ENCODE peak calls at places on chromosomes 12 and 14, in nine cellular contexts. F is GM23338, V is stomach, O is upper lobe of left lung, D is SJSA1, W is hepatocyte, B is neural progenitor cell, A is BE2C, J is astrocyte. G is an unnamed sample.

GRCh38 chr14:20262642-20263128 is 23.6 kb downstream of the OR11H4 start:
- DNase-seq in F (peak; percentile 54), V (no peak), O (no peak), D (no peak), W (no peak), B (no peak), A (peak; percentile 43), J (peak; percentile 0), G (no peak)

GRCh38 chr14:89221109-89221508 is 195.9 kb downstream of the FOXN3 start:
- DNase-seq in F (no peak), V (no peak), O (no peak), D (no peak), W (no peak), B (no peak), A (no peak), J (peak; percentile 82), G (no peak)

GRCh38 chr14:72462041-72462440 is 431.9 kb downstream of the DPF3 start:
- DNase-seq in F (no peak), V (no peak), O (no peak), D (no peak), W (no peak), B (no peak), A (no peak), J (no peak), G (no peak)

GRCh38 chr14:33563492-33563891 is 387.4 kb downstream of the EGLN3 start:
- DNase-seq in F (no peak), V (no peak), O (no peak), D (no peak), W (no peak), B (no peak), A (no peak), J (peak; percentile 37), G (no peak)

GRCh38 chr12:118164798-118165486 is 29.0 kb downstream of the PEBP1 start:
- DNase-seq in F (peak; percentile 83), V (no peak), O (peak; percentile 39), D (peak; percentile 8), W (peak; percentile 63), B (peak; percentile 67), A (peak; percentile 37), J (no peak), G (peak; percentile 49)

GRCh38 chr12:28424965-28425364 is 234.7 kb downstream of the CCDC91 start:
- DNase-seq in F (no peak), V (peak; percentile 41), O (peak; percentile 26), D (peak; percentile 63), W (peak; percentile 5), B (peak; percentile 1), A (no peak), J (peak; percentile 91), G (no peak)

GRCh38 chr14:101502761-101503392 is 58.4 kb upstream of the DIO3 start:
- DNase-seq in F (no peak), V (peak; percentile 19), O (peak; percentile 12), D (no peak), W (no peak), B (no peak), A (no peak), J (no peak), G (no peak)

GRCh38 chr14:51545396-51545795 is 106.3 kb upstream of the FRMD6 start:
- DNase-seq in F (no peak), V (no peak), O (no peak), D (peak; percentile 44), W (no peak), B (no peak), A (no peak), J (peak; percentile 41), G (peak; percentile 84)

GRCh38 chr14:100237735-100238418 is 1.1 kb upstream of the YY1 start:
- DNase-seq in F (peak; percentile 83), V (peak; percentile 52), O (peak; percentile 68), D (peak; percentile 41), W (peak; percentile 73), B (peak; percentile 84), A (peak; percentile 64), J (no peak), G (peak; percentile 44)

GRCh38 chr12:102350070-102350469 is 130.3 kb downstream of the IGF1 start:
- DNase-seq in F (no peak), V (no peak), O (no peak), D (no peak), W (no peak), B (no peak), A (no peak), J (no peak), G (no peak)

DNA sequence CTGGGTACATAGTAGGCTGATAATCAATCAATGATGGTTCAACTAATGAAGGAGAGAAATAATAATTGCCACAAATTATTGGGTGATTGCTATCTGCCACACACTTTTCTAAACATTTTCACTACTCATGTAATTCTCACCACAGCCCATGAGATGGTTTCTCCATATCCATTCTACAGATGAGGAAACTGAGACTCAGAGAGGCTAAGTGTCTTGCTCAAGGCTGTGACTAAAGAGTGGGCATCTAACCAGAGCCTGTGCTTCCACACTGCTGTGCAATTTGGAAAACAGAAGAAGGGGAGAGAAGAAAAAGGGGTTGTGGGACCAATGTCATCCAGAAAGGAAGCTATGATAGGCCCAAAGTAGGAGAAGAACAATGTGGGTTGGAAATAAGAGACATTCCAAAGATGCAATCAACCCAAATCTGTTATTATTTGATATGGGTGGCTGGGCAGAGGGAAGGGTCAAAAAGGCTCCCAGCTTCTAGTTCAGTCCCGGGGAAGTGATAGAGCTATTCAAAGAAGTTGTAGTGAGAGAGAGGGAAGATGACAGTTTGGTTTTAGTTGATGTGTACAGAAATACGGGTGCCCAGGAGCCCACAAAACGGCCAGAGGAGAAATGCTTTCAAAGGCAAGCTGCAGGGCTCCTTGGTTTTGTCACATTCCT is 483 bp upstream of the NR1H4 start:
- DNase-seq in F (no peak), V (no peak), O (no peak), D (peak; percentile 68), W (no peak), B (no peak), A (no peak), J (peak; percentile 8), G (no peak)
- H3K4me3 ChIP-seq in F (no peak overlapping the region), V (no peak overlapping the region), O (no peak overlapping the region), D (no peak overlapping the region), W (no peak overlapping the region), B (no peak overlapping the region), A (no peak overlapping the region), J (no peak overlapping the region), G (no peak overlapping the region)

GRCh38 chr14:61562321-61563161 is 132.8 kb upstream of the HIF1A start:
- DNase-seq in F (no peak), V (no peak), O (no peak), D (peak; percentile 95), W (peak; percentile 77), B (no peak), A (no peak), J (peak; percentile 100), G (no peak)
- H3K4me1 ChIP-seq in F (peaks cover 18% of the 10 kb centered on the region), V (peaks cover 53% of the 10 kb centered on the region), O (peaks cover 57% of the 10 kb centered on the region), D (peaks cover 82% of the 10 kb centered on the region), W (peaks cover 74% of the 10 kb centered on the region), B (peaks cover 6% of the 10 kb centered on the region), A (peaks cover 41% of the 10 kb centered on the region), J (peaks cover 71% of the 10 kb centered on the region), G (no peaks in the 10 kb centered on the region)

GRCh38 chr12:116727902-116728301 is 10.0 kb downstream of the SPRING1 start:
- DNase-seq in F (no peak), V (no peak), O (peak; percentile 54), D (no peak), W (no peak), B (no peak), A (no peak), J (no peak), G (no peak)
- H3K4me3 ChIP-seq in F (no peak overlapping the region), V (no peak overlapping the region), O (no peak overlapping the region), D (no peak overlapping the region), W (no peak overlapping the region), B (no peak overlapping the region), A (no peak overlapping the region), J (no peak overlapping the region), G (no peak overlapping the region)

DNA sequence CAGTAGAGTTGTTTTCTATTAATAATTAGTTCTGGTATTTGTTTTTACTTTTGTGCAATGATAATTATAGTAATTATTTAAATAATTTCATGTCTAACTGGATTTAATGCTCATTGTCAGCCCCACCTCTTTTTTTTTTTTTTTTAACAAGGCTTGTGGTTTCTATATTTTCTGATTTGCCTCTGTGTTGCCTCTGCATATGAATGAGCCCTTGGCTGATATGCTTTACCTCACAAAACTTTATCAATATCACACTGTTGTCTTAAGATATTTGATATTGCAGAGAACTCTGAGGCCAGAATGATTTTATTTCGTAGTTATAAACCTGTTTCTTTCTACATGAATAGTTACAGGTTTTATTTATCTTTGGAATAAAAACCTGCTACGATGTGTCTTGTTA is 116.2 kb upstream of the ATP2B1 start:
- DNase-seq in F (no peak), V (no peak), O (no peak), D (no peak), W (no peak), B (no peak), A (no peak), J (no peak), G (no peak)
- H3K4me1 ChIP-seq in F (no peaks in the 10 kb centered on the region), V (no peaks in the 10 kb centered on the region), O (no peaks in the 10 kb centered on the region), D (peaks cover 17% of the 10 kb centered on the region), W (no peaks in the 10 kb centered on the region), B (peaks cover 10% of the 10 kb centered on the region), A (no peaks in the 10 kb centered on the region), J (no peaks in the 10 kb centered on the region), G (no peaks in the 10 kb centered on the region)

GRCh38 chr12:31714406-31715271 is 14.2 kb downstream of the AMN1 start:
- DNase-seq in F (no peak), V (no peak), O (no peak), D (no peak), W (no peak), B (no peak), A (no peak), J (no peak), G (no peak)
- H3K4me3 ChIP-seq in F (no peak overlapping the region), V (no peak overlapping the region), O (no peak overlapping the region), D (no peak overlapping the region), W (no peak overlapping the region), B (no peak overlapping the region), A (no peak overlapping the region), J (no peak overlapping the region), G (no peak overlapping the region)

GRCh38 chr14:92529895-92530294 is 16.3 kb downstream of the RIN3 start:
- DNase-seq in F (no peak), V (no peak), O (no peak), D (no peak), W (no peak), B (no peak), A (no peak), J (no peak), G (no peak)

GRCh38 chr14:92528486-92529100 is 15.0 kb downstream of the RIN3 start:
- DNase-seq in F (no peak), V (no peak), O (no peak), D (no peak), W (no peak), B (no peak), A (no peak), J (no peak), G (no peak)

GRCh38 chr14:92525318-92526095 is 11.9 kb downstream of the RIN3 start:
- DNase-seq in F (no peak), V (no peak), O (no peak), D (no peak), W (no peak), B (no peak), A (no peak), J (no peak), G (no peak)

GRCh38 chr14:92524603-92525185 is 11.1 kb downstream of the RIN3 start:
- DNase-seq in F (no peak), V (no peak), O (no peak), D (no peak), W (no peak), B (no peak), A (no peak), J (no peak), G (no peak)

GRCh38 chr14:92527724-92528123 is 14.1 kb downstream of the RIN3 start:
- DNase-seq in F (no peak), V (no peak), O (peak; percentile 19), D (peak; percentile 15), W (no peak), B (no peak), A (no peak), J (peak; percentile 46), G (no peak)
- H3K4me1 ChIP-seq in F (no peaks in the 10 kb centered on the region), V (peaks cover 60% of the 10 kb centered on the region), O (peaks cover 42% of the 10 kb centered on the region), D (peaks cover 10% of the 10 kb centered on the region), W (no peaks in the 10 kb centered on the region), B (no peaks in the 10 kb centered on the region), A (no peaks in the 10 kb centered on the region), J (peaks cover 4% of the 10 kb centered on the region), G (no peaks in the 10 kb centered on the region)

GRCh38 chr12:132835076-132835870 is 6.6 kb upstream of the GOLGA3 start:
- DNase-seq in F (no peak), V (no peak), O (no peak), D (no peak), W (no peak), B (no peak), A (no peak), J (no peak), G (no peak)
- H3K4me3 ChIP-seq in F (no peak overlapping the region), V (no peak overlapping the region), O (no peak overlapping the region), D (no peak overlapping the region), W (no peak overlapping the region), B (no peak overlapping the region), A (no peak overlapping the region), J (no peak overlapping the region), G (no peak overlapping the region)